ENCODE peak calls at places on chromosomes 13 and 19, in nine cellular contexts. One of them, this sample, is unnamed.

GRCh38 chr13:30366083-30366482 is 56.2 kb upstream of the UBE2L5 start:
- DNase-seq in endothelial cell of umbilical vein: no peak
- DNase-seq in Calu3: no peak
- DNase-seq in heart left ventricle: no peak
- DNase-seq in fibroblast of mammary gland: no peak
- DNase-seq in pancreas: no peak
- DNase-seq in HFFc6: no peak
- DNase-seq in mesothelial cell of epicardium: no peak
- DNase-seq in progenitor cell of endocrine pancreas: no peak
- DNase-seq in this sample: no peak

GRCh38 chr19:39670998-39671397 is 15.3 kb downstream of the LGALS16 start:
- DNase-seq in endothelial cell of umbilical vein: no peak
- DNase-seq in Calu3: no peak
- DNase-seq in heart left ventricle: no peak
- DNase-seq in fibroblast of mammary gland: no peak
- DNase-seq in pancreas: no peak
- DNase-seq in HFFc6: no peak
- DNase-seq in mesothelial cell of epicardium: no peak
- DNase-seq in progenitor cell of endocrine pancreas: no peak
- DNase-seq in this sample: no peak

GRCh38 chr13:62875118-62875640 is 1459.5 kb upstream of the PCDH20 start:
- DNase-seq in endothelial cell of umbilical vein: no peak
- DNase-seq in Calu3: no peak
- DNase-seq in heart left ventricle: no peak
- DNase-seq in fibroblast of mammary gland: peak
- DNase-seq in pancreas: no peak
- DNase-seq in HFFc6: no peak
- DNase-seq in mesothelial cell of epicardium: no peak
- DNase-seq in progenitor cell of endocrine pancreas: no peak
- DNase-seq in this sample: no peak

GRCh38 chr19:30625947-30626346 is 253.8 kb downstream of the ZNF536 start:
- DNase-seq in endothelial cell of umbilical vein: no peak
- DNase-seq in Calu3: no peak
- DNase-seq in heart left ventricle: no peak
- DNase-seq in fibroblast of mammary gland: no peak
- DNase-seq in pancreas: no peak
- DNase-seq in HFFc6: no peak
- DNase-seq in mesothelial cell of epicardium: no peak
- DNase-seq in progenitor cell of endocrine pancreas: no peak
- DNase-seq in this sample: no peak

GRCh38 chr13:73421310-73421912 is 362.6 kb downstream of the KLF5 start:
- DNase-seq in endothelial cell of umbilical vein: no peak
- DNase-seq in Calu3: peak
- DNase-seq in heart left ventricle: no peak
- DNase-seq in fibroblast of mammary gland: peak
- DNase-seq in pancreas: peak
- DNase-seq in HFFc6: peak
- DNase-seq in mesothelial cell of epicardium: no peak
- DNase-seq in progenitor cell of endocrine pancreas: no peak
- DNase-seq in this sample: no peak

GRCh38 chr13:94308808-94309207 is 170.7 kb downstream of the DCT start:
- DNase-seq in endothelial cell of umbilical vein: no peak
- DNase-seq in Calu3: no peak
- DNase-seq in heart left ventricle: no peak
- DNase-seq in fibroblast of mammary gland: peak
- DNase-seq in pancreas: no peak
- DNase-seq in HFFc6: no peak
- DNase-seq in mesothelial cell of epicardium: no peak
- DNase-seq in progenitor cell of endocrine pancreas: no peak
- DNase-seq in this sample: no peak

GRCh38 chr19:15463865-15464371 is 426 bp downstream of the RASAL3 start:
- DNase-seq in endothelial cell of umbilical vein: no peak
- DNase-seq in Calu3: no peak
- DNase-seq in heart left ventricle: no peak
- DNase-seq in fibroblast of mammary gland: no peak
- DNase-seq in pancreas: no peak
- DNase-seq in HFFc6: no peak
- DNase-seq in mesothelial cell of epicardium: no peak
- DNase-seq in progenitor cell of endocrine pancreas: no peak
- DNase-seq in this sample: no peak

GRCh38 chr13:97849305-97849704 is 104.2 kb upstream of the IPO5 start:
- DNase-seq in endothelial cell of umbilical vein: peak
- DNase-seq in Calu3: no peak
- DNase-seq in heart left ventricle: no peak
- DNase-seq in fibroblast of mammary gland: peak
- DNase-seq in pancreas: no peak
- DNase-seq in HFFc6: peak
- DNase-seq in mesothelial cell of epicardium: no peak
- DNase-seq in progenitor cell of endocrine pancreas: no peak
- DNase-seq in this sample: no peak

GRCh38 chr19:49217382-49217781 is 59.8 kb downstream of the TRPM4 start:
- DNase-seq in endothelial cell of umbilical vein: no peak
- DNase-seq in Calu3: no peak
- DNase-seq in heart left ventricle: no peak
- DNase-seq in fibroblast of mammary gland: no peak
- DNase-seq in pancreas: no peak
- DNase-seq in HFFc6: peak
- DNase-seq in mesothelial cell of epicardium: no peak
- DNase-seq in progenitor cell of endocrine pancreas: no peak
- DNase-seq in this sample: no peak

GRCh38 chr19:42589792-42590191 is 4.9 kb downstream of the CEACAM8 start:
- DNase-seq in endothelial cell of umbilical vein: no peak
- DNase-seq in Calu3: no peak
- DNase-seq in heart left ventricle: no peak
- DNase-seq in fibroblast of mammary gland: no peak
- DNase-seq in pancreas: no peak
- DNase-seq in HFFc6: no peak
- DNase-seq in mesothelial cell of epicardium: no peak
- DNase-seq in progenitor cell of endocrine pancreas: no peak
- DNase-seq in this sample: no peak

GRCh38 chr19:39342647-39343305 is 555 bp downstream of the SAMD4B start:
- DNase-seq in endothelial cell of umbilical vein: no peak
- DNase-seq in Calu3: peak
- DNase-seq in heart left ventricle: no peak
- DNase-seq in fibroblast of mammary gland: no peak
- DNase-seq in pancreas: no peak
- DNase-seq in HFFc6: no peak
- DNase-seq in mesothelial cell of epicardium: peak
- DNase-seq in progenitor cell of endocrine pancreas: peak
- DNase-seq in this sample: no peak

GRCh38 chr19:29860492-29860891 is 48.7 kb downstream of the CCNE1 start:
- DNase-seq in endothelial cell of umbilical vein: no peak
- DNase-seq in Calu3: no peak
- DNase-seq in heart left ventricle: no peak
- DNase-seq in fibroblast of mammary gland: no peak
- DNase-seq in pancreas: no peak
- DNase-seq in HFFc6: peak
- DNase-seq in mesothelial cell of epicardium: no peak
- DNase-seq in progenitor cell of endocrine pancreas: no peak
- DNase-seq in this sample: no peak

GRCh38 chr19:18586311-18586710 is 2.3 kb upstream of the REX1BD start:
- DNase-seq in endothelial cell of umbilical vein: no peak
- DNase-seq in Calu3: no peak
- DNase-seq in heart left ventricle: no peak
- DNase-seq in fibroblast of mammary gland: no peak
- DNase-seq in pancreas: no peak
- DNase-seq in HFFc6: no peak
- DNase-seq in mesothelial cell of epicardium: no peak
- DNase-seq in progenitor cell of endocrine pancreas: no peak
- DNase-seq in this sample: no peak
- TF ChIP-seq CTCF in endothelial cell of umbilical vein: no peak
- TF ChIP-seq CTCF in Calu3: no peak
- TF ChIP-seq CTCF in heart left ventricle: no peak
- TF ChIP-seq CTCF in fibroblast of mammary gland: no peak
- TF ChIP-seq CTCF in pancreas: no peak
- TF ChIP-seq CTCF in HFFc6: peak
- TF ChIP-seq CTCF in mesothelial cell of epicardium: no peak
- TF ChIP-seq CTCF in progenitor cell of endocrine pancreas: no peak
- TF ChIP-seq CTCF in this sample: no peak

GRCh38 chr19:19595171-19595701 is 23.3 kb downstream of the PBX4 start:
- DNase-seq in endothelial cell of umbilical vein: no peak
- DNase-seq in Calu3: peak
- DNase-seq in heart left ventricle: no peak
- DNase-seq in fibroblast of mammary gland: peak
- DNase-seq in pancreas: no peak
- DNase-seq in HFFc6: peak
- DNase-seq in mesothelial cell of epicardium: no peak
- DNase-seq in progenitor cell of endocrine pancreas: no peak
- DNase-seq in this sample: no peak
- TF ChIP-seq CTCF in endothelial cell of umbilical vein: no peak
- TF ChIP-seq CTCF in Calu3: no peak
- TF ChIP-seq CTCF in heart left ventricle: no peak
- TF ChIP-seq CTCF in fibroblast of mammary gland: no peak
- TF ChIP-seq CTCF in pancreas: no peak
- TF ChIP-seq CTCF in HFFc6: no peak
- TF ChIP-seq CTCF in mesothelial cell of epicardium: no peak
- TF ChIP-seq CTCF in progenitor cell of endocrine pancreas: no peak
- TF ChIP-seq CTCF in this sample: no peak

GRCh38 chr19:2548966-2549365 is 73.0 kb downstream of the GADD45B start:
- DNase-seq in endothelial cell of umbilical vein: no peak
- DNase-seq in Calu3: no peak
- DNase-seq in heart left ventricle: no peak
- DNase-seq in fibroblast of mammary gland: no peak
- DNase-seq in pancreas: no peak
- DNase-seq in HFFc6: no peak
- DNase-seq in mesothelial cell of epicardium: no peak
- DNase-seq in progenitor cell of endocrine pancreas: no peak
- DNase-seq in this sample: no peak

GRCh38 chr19:2549701-2550191 is 73.8 kb downstream of the GADD45B start:
- DNase-seq in endothelial cell of umbilical vein: no peak
- DNase-seq in Calu3: no peak
- DNase-seq in heart left ventricle: peak
- DNase-seq in fibroblast of mammary gland: peak
- DNase-seq in pancreas: no peak
- DNase-seq in HFFc6: peak
- DNase-seq in mesothelial cell of epicardium: no peak
- DNase-seq in progenitor cell of endocrine pancreas: no peak
- DNase-seq in this sample: no peak

GRCh38 chr19:2551864-2552185 is 75.9 kb downstream of the GADD45B start:
- DNase-seq in endothelial cell of umbilical vein: no peak
- DNase-seq in Calu3: no peak
- DNase-seq in heart left ventricle: no peak
- DNase-seq in fibroblast of mammary gland: no peak
- DNase-seq in pancreas: no peak
- DNase-seq in HFFc6: no peak
- DNase-seq in mesothelial cell of epicardium: no peak
- DNase-seq in progenitor cell of endocrine pancreas: no peak
- DNase-seq in this sample: no peak

GRCh38 chr19:2551172-2551863 is 75.4 kb downstream of the GADD45B start:
- DNase-seq in endothelial cell of umbilical vein: no peak
- DNase-seq in Calu3: no peak
- DNase-seq in heart left ventricle: no peak
- DNase-seq in fibroblast of mammary gland: no peak
- DNase-seq in pancreas: no peak
- DNase-seq in HFFc6: no peak
- DNase-seq in mesothelial cell of epicardium: no peak
- DNase-seq in progenitor cell of endocrine pancreas: no peak
- DNase-seq in this sample: no peak

DNA sequence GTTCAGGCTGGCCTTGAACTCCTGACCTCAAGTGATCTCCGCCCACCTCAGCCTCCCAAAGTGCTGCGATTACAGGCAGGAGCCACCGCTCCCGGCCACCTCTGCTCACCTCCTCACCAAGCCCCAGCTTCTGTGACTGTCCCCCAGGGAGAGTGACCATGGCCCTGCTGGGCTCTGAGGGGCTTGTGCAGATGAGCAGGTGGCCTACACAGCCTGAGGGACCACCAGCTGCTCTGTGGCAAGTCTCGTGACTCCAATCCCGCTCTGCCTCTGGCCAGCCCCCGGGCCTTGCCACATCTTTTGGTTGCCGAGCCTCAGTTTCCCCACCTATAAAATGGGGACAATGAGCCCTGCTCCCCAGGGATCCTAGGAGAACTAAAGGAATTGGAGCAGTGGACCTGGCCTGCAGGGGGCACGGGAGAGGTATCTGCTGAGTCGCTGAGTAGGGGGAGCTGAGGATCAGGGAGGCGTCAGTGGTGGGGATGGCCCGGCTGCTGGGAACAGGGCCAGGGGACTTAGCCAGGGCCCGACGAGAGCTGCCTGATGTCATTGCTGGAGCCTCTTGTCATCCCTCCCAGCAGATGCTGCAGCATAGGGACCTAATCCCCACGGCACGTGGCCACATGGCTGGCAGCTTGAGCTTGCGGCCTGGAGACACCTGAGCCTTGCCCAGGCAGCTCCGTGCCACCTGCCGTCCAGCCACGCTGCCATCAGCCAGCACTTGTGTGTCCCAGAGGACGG is 74.7 kb downstream of the GADD45B start:
- DNase-seq in endothelial cell of umbilical vein: no peak
- DNase-seq in Calu3: no peak
- DNase-seq in heart left ventricle: no peak
- DNase-seq in fibroblast of mammary gland: no peak
- DNase-seq in pancreas: no peak
- DNase-seq in HFFc6: no peak
- DNase-seq in mesothelial cell of epicardium: peak
- DNase-seq in progenitor cell of endocrine pancreas: no peak
- DNase-seq in this sample: no peak
- TF ChIP-seq CTCF in endothelial cell of umbilical vein: no peak
- TF ChIP-seq CTCF in Calu3: no peak
- TF ChIP-seq CTCF in heart left ventricle: no peak
- TF ChIP-seq CTCF in fibroblast of mammary gland: no peak
- TF ChIP-seq CTCF in pancreas: no peak
- TF ChIP-seq CTCF in HFFc6: peak
- TF ChIP-seq CTCF in mesothelial cell of epicardium: no peak
- TF ChIP-seq CTCF in progenitor cell of endocrine pancreas: no peak
- TF ChIP-seq CTCF in this sample: no peak

GRCh38 chr13:36847541-36848045 is 28.6 kb downstream of the RFXAP start:
- DNase-seq in endothelial cell of umbilical vein: no peak
- DNase-seq in Calu3: no peak
- DNase-seq in heart left ventricle: no peak
- DNase-seq in fibroblast of mammary gland: no peak
- DNase-seq in pancreas: no peak
- DNase-seq in HFFc6: no peak
- DNase-seq in mesothelial cell of epicardium: no peak
- DNase-seq in progenitor cell of endocrine pancreas: no peak
- DNase-seq in this sample: no peak

GRCh38 chr13:36848228-36848982 is 29.4 kb downstream of the RFXAP start:
- DNase-seq in endothelial cell of umbilical vein: peak
- DNase-seq in Calu3: peak
- DNase-seq in heart left ventricle: no peak
- DNase-seq in fibroblast of mammary gland: peak
- DNase-seq in pancreas: no peak
- DNase-seq in HFFc6: no peak
- DNase-seq in mesothelial cell of epicardium: no peak
- DNase-seq in progenitor cell of endocrine pancreas: no peak
- DNase-seq in this sample: no peak

DNA sequence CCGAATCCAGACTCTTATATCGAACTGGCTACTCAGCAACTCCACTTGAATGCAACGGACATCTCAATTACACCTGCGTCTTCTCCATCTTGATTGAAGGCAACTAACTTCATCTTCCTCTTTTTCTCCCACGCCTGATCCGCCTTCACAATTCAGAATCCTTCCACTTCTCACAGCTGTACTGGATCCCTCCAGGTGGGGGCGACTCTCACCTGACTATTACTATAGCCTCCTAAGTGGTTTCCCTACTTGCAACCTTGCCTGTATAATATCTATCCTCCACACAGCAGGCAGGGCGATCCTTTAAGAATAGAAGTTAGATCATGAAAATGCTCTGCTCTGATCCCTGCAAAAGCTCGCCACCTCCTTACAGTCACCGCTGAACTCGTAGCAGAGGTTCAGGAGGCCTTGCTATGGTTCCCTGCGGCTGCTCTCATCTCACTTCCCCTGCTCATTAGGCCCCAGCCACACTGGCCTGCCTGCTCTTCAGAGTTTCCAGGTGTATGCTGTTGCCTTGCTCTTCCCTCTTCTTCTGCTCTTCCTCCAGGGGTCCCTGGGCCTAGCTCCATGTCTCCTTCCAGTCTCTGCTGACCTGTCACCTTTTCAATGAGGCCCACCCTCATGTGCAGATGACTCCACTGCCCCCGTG is 31.9 kb downstream of the RFXAP start:
- DNase-seq in endothelial cell of umbilical vein: peak
- DNase-seq in Calu3: peak
- DNase-seq in heart left ventricle: no peak
- DNase-seq in fibroblast of mammary gland: peak
- DNase-seq in pancreas: no peak
- DNase-seq in HFFc6: no peak
- DNase-seq in mesothelial cell of epicardium: no peak
- DNase-seq in progenitor cell of endocrine pancreas: no peak
- DNase-seq in this sample: no peak
- TF ChIP-seq CTCF in endothelial cell of umbilical vein: peak
- TF ChIP-seq CTCF in Calu3: no peak
- TF ChIP-seq CTCF in heart left ventricle: peak
- TF ChIP-seq CTCF in fibroblast of mammary gland: peak
- TF ChIP-seq CTCF in pancreas: no peak
- TF ChIP-seq CTCF in HFFc6: peak
- TF ChIP-seq CTCF in mesothelial cell of epicardium: peak
- TF ChIP-seq CTCF in progenitor cell of endocrine pancreas: peak
- TF ChIP-seq CTCF in this sample: peak

This sample was measured in neural crest cell.